ENCODE peak calls at places on chromosomes 4 and X, in ten cellular contexts. G is cardiac fibroblast; Y is GM23248; Q is heart right ventricle; I is uterus; J is activated naive CD8-positive, alpha-beta T cell treated with anti-CD3 and anti-CD28 coated beads, Interleukin-2, amount 50 U/mL, for 24 hours; K is tibial nerve; A is Right ventricle myocardium superior; W is heart left ventricle; U is stimulated activated effector memory CD8-positive, alpha-beta T cell treated with anti-CD3 and anti-CD28 coated beads, Interleukin-12 subunit alpha, Interleukin-12 subunit beta, amount 100 ng/mL, for 72 hours. E is an unnamed sample.

GRCh38 chrX:30580641-30581040 is 3.1 kb upstream of the TASL start:
- DNase-seq in Q (no peak), J (no peak), W (no peak), Y (no peak), G (no peak), K (no peak), U (no peak), A (no peak), I (no peak), E (no peak)

GRCh38 chrX:129980540-129981206 is 1.8 kb upstream of the BCORL1 start:
- DNase-seq in W (peak), Y (peak), K (peak), I (peak), Q (peak), J (peak), U (peak), G (peak), A (peak), E (no peak)

GRCh38 chrX:38004046-38004445 is 2.3 kb upstream of the SYTL5 start:
- DNase-seq in J (no peak), A (no peak), W (no peak), K (no peak), Y (no peak), G (no peak), Q (no peak), U (no peak), I (no peak), E (no peak)

GRCh38 chr4:147924604-147925412 is 192.9 kb downstream of the ARHGAP10 start:
- DNase-seq in G (peak), J (no peak), A (no peak), Q (peak), W (peak), U (no peak), I (no peak), K (no peak), Y (peak), E (no peak)

GRCh38 chrX:114903618-114904017 is 113.8 kb downstream of the IL13RA2 start:
- DNase-seq in I (no peak), G (no peak), A (no peak), K (no peak), Q (no peak), J (no peak), W (no peak), Y (no peak), U (no peak), E (no peak)

GRCh38 chrX:65723706-65724105 is 56.3 kb downstream of the MSN start:
- DNase-seq in Q (no peak), G (no peak), W (no peak), U (no peak), K (no peak), J (peak), I (no peak), Y (peak), A (no peak), E (no peak)

GRCh38 chr4:18689308-18689915 is 667.9 kb upstream of the LCORL start:
- DNase-seq in K (peak), Q (peak), A (no peak), W (peak), J (peak), U (peak), G (peak), I (peak), Y (peak), E (no peak)

GRCh38 chr4:158033416-158033863 is 139.4 kb downstream of the GASK1B start:
- DNase-seq in Q (peak), W (no peak), K (no peak), U (no peak), I (no peak), A (no peak), G (peak), Y (peak), J (no peak), E (no peak)

GRCh38 chr4:175125410-175126068 is 207.4 kb downstream of the ADAM29 start:
- DNase-seq in J (no peak), W (no peak), Y (no peak), U (no peak), Q (no peak), I (no peak), G (no peak), A (no peak), K (no peak), E (no peak)

GRCh38 chr4:163415668-163416067 is 57.9 kb downstream of the TKTL2 start:
- DNase-seq in I (no peak), J (no peak), A (no peak), K (no peak), G (no peak), W (no peak), Y (no peak), U (no peak), Q (no peak), E (no peak)

GRCh38 chrX:68579810-68580209 is 67.7 kb upstream of the STARD8 start:
- DNase-seq in G (no peak), J (no peak), Q (no peak), K (no peak), W (no peak), Y (no peak), A (no peak), U (no peak), I (no peak), E (no peak)

GRCh38 chr4:6123541-6123940 is 76.8 kb downstream of the JAKMIP1 start:
- DNase-seq in A (no peak), K (no peak), I (no peak), U (no peak), J (no peak), Q (no peak), G (no peak), W (no peak), Y (no peak), E (peak)

GRCh38 chr4:3515646-3516045 is 16.6 kb downstream of the LRPAP1 start:
- DNase-seq in Q (no peak), I (no peak), W (no peak), K (no peak), J (no peak), Y (no peak), A (peak), G (no peak), U (no peak), E (no peak)

GRCh38 chr4:11468901-11469300 is 40.2 kb upstream of the HS3ST1 start:
- DNase-seq in W (no peak), G (no peak), K (no peak), A (no peak), Q (no peak), U (no peak), I (no peak), Y (no peak), J (no peak), E (no peak)

GRCh38 chr4:142095886-142096605 is 459.7 kb downstream of the IL15 start:
- DNase-seq in Q (no peak), A (no peak), K (no peak), J (no peak), G (peak), Y (peak), U (no peak), W (no peak), I (peak), E (no peak)

GRCh38 chr4:152693875-152694274 is 14.1 kb upstream of the TMEM154 start:
- DNase-seq in Q (no peak), W (no peak), U (no peak), A (no peak), I (no peak), J (no peak), G (no peak), Y (no peak), K (no peak), E (no peak)

GRCh38 chr4:104966349-104967033 is 180.2 kb upstream of the TET2 start:
- DNase-seq in U (no peak), G (peak), A (no peak), W (no peak), Q (no peak), Y (no peak), K (no peak), I (no peak), J (no peak), E (no peak)

GRCh38 chr4:47468686-47469365 is 5.3 kb upstream of the COMMD8 start:
- DNase-seq in Q (no peak), K (no peak), U (no peak), J (no peak), A (no peak), G (peak), I (no peak), Y (peak), W (no peak), E (no peak)

GRCh38 chrX:41824551-41824950 is 98.8 kb downstream of the CASK start:
- DNase-seq in W (no peak), U (no peak), G (peak), J (no peak), I (no peak), Q (peak), K (no peak), Y (peak), A (no peak), E (no peak)

GRCh38 chr4:31548823-31549222 is 828.7 kb downstream of the PCDH7 start:
- DNase-seq in Y (no peak), W (no peak), A (no peak), G (no peak), J (no peak), U (no peak), Q (no peak), I (no peak), K (no peak), E (no peak)

GRCh38 chr4:139786494-139787354 is 121.1 kb downstream of the MGST2 start:
- DNase-seq in G (no peak), K (no peak), Q (no peak), J (no peak), U (no peak), W (no peak), Y (no peak), A (no peak), I (no peak), E (no peak)

GRCh38 chr4:184506527-184507121 is 32.3 kb upstream of the IRF2 start:
- DNase-seq in I (no peak), W (no peak), K (no peak), J (peak), G (no peak), U (no peak), A (no peak), Y (peak), Q (no peak), E (no peak)

GRCh38 chrX:29518100-29518499 is 697.3 kb upstream of the MAGEB2 start:
- DNase-seq in A (no peak), Q (no peak), J (no peak), W (no peak), Y (no peak), G (no peak), I (no peak), U (no peak), K (no peak), E (no peak)

GRCh38 chr4:128461300-128462103 is 173.9 kb upstream of the PGRMC2 start:
- DNase-seq in J (no peak), U (no peak), I (peak), A (no peak), K (no peak), Y (peak), Q (no peak), G (peak), W (no peak), E (no peak)

GRCh38 chr4:138410266-138410665 is 168.1 kb upstream of the SLC7A11 start:
- DNase-seq in I (no peak), G (no peak), K (no peak), A (peak), Q (peak), J (no peak), U (no peak), Y (no peak), W (peak), E (no peak)

GRCh38 chr4:23369331-23369730 is 520.5 kb downstream of the PPARGC1A start:
- DNase-seq in U (no peak), K (no peak), Q (peak), J (no peak), A (no peak), W (peak), Y (no peak), G (no peak), I (no peak), E (no peak)

GRCh38 chr4:80196259-80197131 is 808 bp upstream of the PRDM8 start:
- DNase-seq in Y (no peak), K (no peak), J (no peak), G (no peak), W (no peak), I (no peak), Q (no peak), A (no peak), U (no peak), E (no peak)

GRCh38 chr4:89111833-89112563 is 665 bp downstream of the TIGD2 start:
- DNase-seq in W (no peak), J (no peak), Q (no peak), G (peak), I (no peak), K (no peak), Y (peak), A (no peak), U (no peak), E (no peak)

GRCh38 chr4:83219344-83219990 is 65.1 kb downstream of the COQ2 start:
- DNase-seq in U (peak), Y (peak), G (no peak), J (peak), A (no peak), Q (no peak), I (peak), K (no peak), W (no peak), E (no peak)

GRCh38 chrX:25726539-25726938 is 411.6 kb upstream of the MAGEB18 start:
- DNase-seq in U (no peak), G (peak), K (no peak), Q (no peak), A (no peak), Y (no peak), W (no peak), I (no peak), J (no peak), E (no peak)